ENCODE peak calls at places on chromosomes 1 and 21, in five cellular contexts. U is CD4-positive, alpha-beta T cell; H is cardiac muscle cell; M is progenitor cell of endocrine pancreas; F is Calu3. K is an unnamed sample.

GRCh38 chr21:46392921-46393320 is 65.8 kb upstream of the DIP2A start:
- DNase-seq in U (no peak), H (no peak), M (no peak), F (no peak), K (no peak)

GRCh38 chr1:234756066-234756783 is 146.2 kb upstream of the IRF2BP2 start:
- DNase-seq in U (no peak), H (no peak), M (no peak), F (no peak), K (no peak)

GRCh38 chr1:47842228-47842627 is 155.0 kb downstream of the TRABD2B start:
- DNase-seq in U (no peak), H (no peak), M (no peak), F (no peak), K (no peak)

GRCh38 chr1:117670996-117671780 is 65.3 kb downstream of the TENT5C start:
- DNase-seq in U (no peak), H (no peak), M (no peak), F (no peak), K (no peak)

GRCh38 chr1:155166373-155167165 is 6.5 kb downstream of the KRTCAP2 start:
- DNase-seq in U (no peak), H (no peak), M (no peak), F (no peak), K (no peak)

GRCh38 chr1:204421441-204421840 is 9.8 kb upstream of the PPP1R15B start:
- DNase-seq in U (no peak), H (no peak), M (no peak), F (no peak), K (no peak)

GRCh38 chr1:200150721-200151120 is 123.2 kb downstream of the NR5A2 start:
- DNase-seq in U (no peak), H (no peak), M (no peak), F (no peak), K (no peak)

GRCh38 chr1:29243023-29243862 is 6.9 kb downstream of the PTPRU start:
- DNase-seq in U (no peak), H (no peak), M (no peak), F (no peak), K (no peak)

GRCh38 chr1:12095822-12096263 is 32.7 kb downstream of the TNFRSF8 start:
- DNase-seq in U (no peak), H (no peak), M (no peak), F (no peak), K (no peak)

GRCh38 chr21:34074283-34075098 is 1.1 kb downstream of the MRPS6 start:
- DNase-seq in U (no peak), H (peak), M (no peak), F (no peak), K (no peak)
- TF ChIP-seq CTCF in U (no peak), H (no peak), M (peak), F (no peak), K (no peak)

DNA sequence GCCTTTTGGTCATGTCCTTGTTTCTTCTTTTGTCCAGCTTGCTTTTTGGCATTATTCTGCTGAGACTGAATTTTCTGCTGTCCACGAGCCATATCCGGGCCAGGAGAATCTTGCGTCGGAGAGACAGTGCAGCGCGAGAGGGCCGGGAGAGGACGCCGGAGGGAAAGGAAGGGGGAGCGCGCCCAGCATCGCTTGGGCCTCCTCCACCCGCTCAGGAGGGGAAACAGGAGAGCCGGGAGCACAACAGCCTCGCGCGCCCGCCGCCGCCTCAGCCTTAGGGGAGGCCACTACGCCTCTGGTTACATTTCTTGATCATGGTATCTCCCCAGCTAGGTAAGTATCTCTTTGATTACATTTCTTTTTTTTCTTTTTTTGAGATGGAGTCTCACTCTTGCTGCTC is 7.4 kb upstream of the DEGS1 start:
- DNase-seq in U (peak), H (peak), M (no peak), F (no peak), K (no peak)
- TF ChIP-seq CTCF in U (no peak), H (no peak), M (no peak), F (no peak), K (no peak)

GRCh38 chr1:8077602-8078001 is 51.5 kb upstream of the ERRFI1 start:
- DNase-seq in U (no peak), H (no peak), M (no peak), F (no peak), K (no peak)

GRCh38 chr1:8075511-8076051 is 49.5 kb upstream of the ERRFI1 start:
- DNase-seq in U (no peak), H (no peak), M (no peak), F (no peak), K (no peak)

GRCh38 chr1:8078176-8078671 is 52.1 kb upstream of the ERRFI1 start:
- DNase-seq in U (no peak), H (no peak), M (no peak), F (peak), K (no peak)

GRCh38 chr1:8076171-8076570 is 50.1 kb upstream of the ERRFI1 start:
- DNase-seq in U (no peak), H (no peak), M (no peak), F (no peak), K (no peak)

DNA sequence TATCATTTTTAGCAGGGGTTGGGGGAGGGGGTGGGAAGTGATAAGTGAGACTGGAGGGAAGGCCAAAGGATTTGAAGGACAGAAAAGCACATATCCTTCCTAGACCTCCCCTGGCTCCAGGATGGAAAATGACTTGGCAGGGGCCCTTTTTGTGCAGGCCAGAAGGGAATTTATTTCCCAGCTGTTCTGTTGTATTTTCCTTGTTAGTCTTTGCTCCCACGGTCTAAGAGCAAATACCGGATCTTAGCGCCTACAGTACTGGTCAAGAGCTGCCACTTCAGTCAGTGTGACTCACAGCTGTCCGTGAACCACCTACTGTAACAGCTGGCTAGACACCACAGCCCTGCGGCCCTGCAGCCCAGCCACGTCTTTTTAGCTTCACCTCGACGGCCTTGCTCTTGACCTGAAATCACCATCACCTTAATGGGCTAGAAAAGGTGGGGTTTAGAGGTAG is 51.0 kb upstream of the ERRFI1 start:
- DNase-seq in U (no peak), H (peak), M (no peak), F (peak), K (no peak)
- TF ChIP-seq CTCF in U (no peak), H (no peak), M (no peak), F (no peak), K (no peak)

GRCh38 chr1:60126733-60127132 is 53.2 kb upstream of the C1orf87 start:
- DNase-seq in U (no peak), H (no peak), M (no peak), F (no peak), K (no peak)
- TF ChIP-seq CTCF in U (no peak), H (no peak), M (no peak), F (no peak), K (no peak)

DNA sequence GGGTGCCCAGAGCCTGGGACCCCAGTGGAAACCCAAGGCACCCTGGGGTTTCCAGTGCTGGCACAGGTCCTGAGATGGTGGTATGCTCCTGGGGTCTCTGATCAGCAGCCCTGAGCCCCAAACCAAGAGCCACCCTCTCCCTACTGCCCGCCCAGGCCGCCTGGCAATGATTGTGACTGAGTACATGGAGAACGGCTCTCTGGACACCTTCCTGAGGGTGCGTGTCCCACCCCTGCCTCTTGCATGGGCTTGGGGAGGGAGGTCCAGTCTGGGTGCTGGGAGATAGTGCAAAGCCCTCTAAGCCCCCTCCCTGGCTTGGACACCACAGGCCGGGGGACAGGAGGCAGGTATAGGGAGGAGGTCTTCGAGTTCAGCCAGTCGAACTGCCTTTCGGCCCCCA is 34.7 kb downstream of the EPHA8 start:
- DNase-seq in U (no peak), H (no peak), M (no peak), F (no peak), K (no peak)
- TF ChIP-seq CTCF in U (no peak), H (no peak), M (no peak), F (no peak), K (no peak)